ENCODE peak calls at places on chromosomes 16 and 17, in six cellular contexts. T is stimulated activated CD4-positive, alpha-beta T cell treated with anti-CD3 and anti-CD28 coated beads, Interleukin-12 subunit alpha, Interleukin-12 subunit beta, amount 100 ng/mL, for 48 hours; C is mucosa of descending colon; R is stromal cell of bone marrow; V is natural killer cell; P is PC-3. M is an unnamed sample.

GRCh38 chr16:75279277-75279676 is 27.9 kb upstream of the BCAR1 start:
- DNase-seq in T (no peak), C (no peak), R (no peak), V (no peak), P (peak; percentile 34), M (no peak)

GRCh38 chr17:75266315-75267145 is 4.5 kb downstream of the MIF4GD start:
- DNase-seq in T (no peak), C (no peak), R (no peak), V (no peak), P (no peak), M (no peak)

GRCh38 chr17:57879437-57880085 is 29.7 kb upstream of the MRPS23 start:
- DNase-seq in T (no peak), C (no peak), R (no peak), V (no peak), P (peak; percentile 86), M (no peak)

GRCh38 chr16:30895592-30896202 is 717 bp upstream of the CTF1 start:
- DNase-seq in T (no peak), C (peak; percentile 37), R (no peak), V (no peak), P (peak; percentile 2), M (no peak)

GRCh38 chr17:56540791-56541190 is 52.7 kb upstream of the NOG start:
- DNase-seq in T (no peak), C (no peak), R (no peak), V (no peak), P (no peak), M (no peak)

GRCh38 chr16:63652091-63652490 is 1469.8 kb downstream of the CDH11 start:
- DNase-seq in T (no peak), C (no peak), R (no peak), V (no peak), P (no peak), M (no peak)

GRCh38 chr17:59688008-59688407 is 19.2 kb downstream of the PTRH2 start:
- DNase-seq in T (no peak), C (no peak), R (no peak), V (no peak), P (no peak), M (no peak)

GRCh38 chr16:64826374-64826773 is 295.5 kb downstream of the CDH11 start:
- DNase-seq in T (no peak), C (no peak), R (no peak), V (no peak), P (no peak), M (no peak)

GRCh38 chr17:43543300-43543699 is 2.8 kb downstream of the ETV4 start:
- DNase-seq in T (no peak), C (no peak), R (no peak), V (no peak), P (peak; percentile 30), M (no peak)

GRCh38 chr17:72118588-72119279 is 2.1 kb upstream of the SOX9 start:
- DNase-seq in T (no peak), C (peak; percentile 72), R (no peak), V (no peak), P (peak; percentile 88), M (peak; percentile 51)

GRCh38 chr16:87834668-87835473 is 34.4 kb downstream of the SLC7A5 start:
- DNase-seq in T (no peak), C (no peak), R (no peak), V (no peak), P (no peak), M (no peak)

GRCh38 chr17:73989671-73990070 is 213.8 kb upstream of the RPL38 start:
- DNase-seq in T (no peak), C (no peak), R (no peak), V (no peak), P (no peak), M (no peak)

GRCh38 chr16:79573881-79574280 is 26.7 kb downstream of the MAF start:
- DNase-seq in T (no peak), C (no peak), R (no peak), V (no peak), P (no peak), M (no peak)

GRCh38 chr16:53456625-53457024 is 22.4 kb downstream of the RBL2 start:
- DNase-seq in T (no peak), C (no peak), R (no peak), V (no peak), P (no peak), M (no peak)